ENCODE peak calls at places on chromosomes 7 and 10, in five cellular contexts. V is K562, A is breast epithelium, D is GM20000, G is GM10248. S is an unnamed sample.

GRCh38 chr7:157528785-157529341 is 192.1 kb downstream of the DNAJB6 start:
- DNase-seq in V (no peak), A (peak; percentile 22), D (no peak), G (no peak), S (peak; percentile 7)

GRCh38 chr10:31318382-31318853 is 598 bp upstream of the ZEB1 start:
- DNase-seq in V (peak; percentile 53), A (no peak), D (peak; percentile 88), G (peak; percentile 88), S (peak; percentile 78)

GRCh38 chr10:9608592-9608991 is 1409.1 kb upstream of the CELF2 start:
- DNase-seq in V (no peak), A (no peak), D (no peak), G (no peak), S (no peak)

GRCh38 chr7:7564323-7564780 is 2.3 kb upstream of the MIOS start:
- DNase-seq in V (no peak), A (no peak), D (no peak), G (no peak), S (no peak)

GRCh38 chr10:101777085-101777856 is 1.4 kb upstream of the FGF8 start:
- DNase-seq in V (no peak), A (no peak), D (no peak), G (no peak), S (no peak)

GRCh38 chr10:29994833-29995232 is 64.6 kb downstream of the JCAD start:
- DNase-seq in V (no peak), A (no peak), D (no peak), G (no peak), S (no peak)

GRCh38 chr7:98191668-98192431 is 19.4 kb upstream of the BHLHA15 start:
- DNase-seq in V (no peak), A (no peak), D (no peak), G (no peak), S (no peak)

GRCh38 chr7:6260291-6261183 is 11.9 kb downstream of the CYTH3 start:
- DNase-seq in V (no peak), A (no peak), D (no peak), G (no peak), S (no peak)

GRCh38 chr10:132446661-132447445 is 49.9 kb downstream of the PWWP2B start:
- DNase-seq in V (peak; percentile 46), A (no peak), D (peak; percentile 75), G (peak; percentile 59), S (peak; percentile 48)

GRCh38 chr10:97404044-97404443 is 2.9 kb upstream of the RRP12 start:
- DNase-seq in V (no peak), A (no peak), D (no peak), G (no peak), S (no peak)

GRCh38 chr10:21526952-21527633 is 1.6 kb upstream of the SKIDA1 start:
- DNase-seq in V (peak; percentile 68), A (peak; percentile 64), D (peak; percentile 73), G (peak; percentile 55), S (peak; percentile 52)

GRCh38 chr7:26291251-26291650 is 411 bp upstream of the SNX10 start:
- DNase-seq in V (no peak), A (no peak), D (no peak), G (no peak), S (no peak)

GRCh38 chr7:30727061-30727945 is 24.6 kb upstream of the INMT start:
- DNase-seq in V (no peak), A (no peak), D (no peak), G (no peak), S (no peak)

GRCh38 chr10:61389887-61390286 is 63.3 kb downstream of the TMEM26 start:
- DNase-seq in V (no peak), A (no peak), D (no peak), G (no peak), S (no peak)

GRCh38 chr10:131560166-131560565 is 248.6 kb upstream of the TCERG1L start:
- DNase-seq in V (no peak), A (no peak), D (no peak), G (no peak), S (no peak)

GRCh38 chr7:50474382-50475155 is 24.4 kb upstream of the FIGNL1 start:
- DNase-seq in V (no peak), A (no peak), D (no peak), G (no peak), S (no peak)

GRCh38 chr10:49139000-49139865 is 5.4 kb upstream of the FAM170B start:
- DNase-seq in V (no peak), A (no peak), D (no peak), G (peak; percentile 43), S (no peak)

GRCh38 chr7:22672892-22673637 is 53.9 kb upstream of the IL6 start:
- DNase-seq in V (no peak), A (no peak), D (no peak), G (no peak), S (no peak)

GRCh38 chr10:43809211-43809930 is 160.7 kb upstream of the ZNF32 start:
- DNase-seq in V (no peak), A (no peak), D (no peak), G (no peak), S (no peak)

GRCh38 chr10:32093650-32094049 is 37.4 kb upstream of the KIF5B start:
- DNase-seq in V (no peak), A (no peak), D (no peak), G (no peak), S (no peak)

GRCh38 chr7:69703099-69703498 is 104.8 kb downstream of the AUTS2 start:
- DNase-seq in V (no peak), A (no peak), D (no peak), G (no peak), S (no peak)

GRCh38 chr7:32941181-32941995 is 15.9 kb upstream of the FKBP9 start:
- DNase-seq in V (no peak), A (no peak), D (no peak), G (no peak), S (no peak)

GRCh38 chr7:107047902-107048782 is 3.6 kb downstream of the PRKAR2B start:
- DNase-seq in V (peak; percentile 63), A (no peak), D (no peak), G (no peak), S (no peak)
- TF ChIP-seq CTCF in V (peak; percentile 92), A (no peak), D (no peak), G (no peak), S (no peak)

DNA sequence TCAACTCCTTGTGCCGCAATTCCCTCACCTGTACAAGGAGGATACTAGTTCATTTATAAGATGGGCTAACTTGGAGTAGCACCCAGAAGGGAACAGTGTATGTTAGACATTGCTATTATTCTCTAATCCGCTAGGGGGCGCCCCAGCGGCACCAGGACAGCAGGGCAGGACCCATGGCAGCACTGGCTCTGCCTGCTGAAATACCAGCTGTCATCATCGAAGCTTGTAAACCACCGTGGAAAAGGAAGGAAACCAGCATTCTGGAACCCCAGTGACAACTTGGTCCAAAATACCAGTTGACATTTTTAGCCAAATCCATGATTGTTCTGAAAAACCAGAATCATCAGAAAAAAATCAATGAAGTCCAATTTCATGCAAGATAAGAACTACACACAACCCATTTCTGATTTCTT is 134.4 kb downstream of the ITGA8 start:
- DNase-seq in V (peak; percentile 71), A (no peak), D (peak; percentile 53), G (peak; percentile 39), S (no peak)
- TF ChIP-seq CTCF in V (peak; percentile 96), A (peak; percentile 42), D (peak; percentile 40), G (peak; percentile 53), S (no peak)

DNA sequence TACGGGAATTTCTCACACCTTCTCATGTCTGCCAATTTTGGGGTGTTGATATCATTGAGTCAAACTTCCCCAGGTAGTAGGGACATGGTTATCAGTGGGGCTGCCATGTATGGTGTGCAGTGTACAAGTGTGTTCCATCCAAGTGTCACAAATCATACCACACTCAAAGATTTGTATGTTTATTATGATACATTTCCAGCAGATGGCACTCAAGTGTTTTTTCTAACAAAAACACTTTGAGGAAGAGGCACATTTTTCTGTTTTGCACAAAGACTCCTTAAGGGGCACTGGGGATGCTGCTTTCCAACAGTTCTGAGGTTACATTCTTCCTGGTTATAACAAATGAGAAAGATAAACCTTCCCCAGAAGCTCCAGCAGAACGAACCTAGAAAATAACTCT is 414.5 kb downstream of the REEP3 start:
- DNase-seq in V (no peak), A (no peak), D (peak; percentile 8), G (no peak), S (no peak)
- TF ChIP-seq CTCF in V (peak; percentile 35), A (no peak), D (no peak), G (peak; percentile 20), S (no peak)

DNA sequence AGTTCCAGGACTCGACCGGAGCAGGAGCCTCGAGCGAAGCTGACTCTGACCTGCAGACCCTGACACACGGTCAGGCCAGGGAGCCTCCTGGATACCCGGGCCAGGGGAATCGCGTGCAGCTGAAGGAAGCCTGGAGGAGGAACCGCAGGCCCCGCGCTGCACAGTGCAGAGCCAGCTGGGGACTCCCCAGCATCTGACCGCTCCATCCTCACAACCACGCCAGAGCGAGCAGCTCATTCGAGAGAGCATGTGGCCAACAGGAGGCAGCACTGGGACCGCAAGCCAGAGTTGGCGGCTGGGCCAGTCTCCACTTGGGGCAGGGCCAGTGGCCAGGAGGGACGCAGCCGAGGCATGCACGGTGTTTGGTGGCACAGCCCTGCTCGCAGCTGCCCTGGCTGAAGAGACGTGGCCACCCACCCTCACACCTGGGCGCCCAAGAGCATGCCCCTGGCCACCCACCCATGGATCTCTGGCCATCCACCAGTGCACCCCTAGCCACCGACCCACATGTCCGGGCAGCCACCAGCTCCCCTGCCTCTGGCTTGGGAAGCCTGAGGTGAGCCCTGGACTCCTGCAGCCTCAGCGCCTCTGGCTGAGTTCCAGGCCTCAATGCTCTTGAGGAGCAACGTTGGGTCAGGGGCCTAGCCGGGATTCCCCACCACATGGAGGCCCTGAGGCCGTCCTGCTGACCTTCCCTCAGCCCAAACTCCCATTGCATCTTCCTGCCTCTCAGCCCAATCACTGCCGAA is 213.9 kb downstream of the ELFN1 start:
- DNase-seq in V (peak; percentile 58), A (no peak), D (no peak), G (no peak), S (no peak)
- TF ChIP-seq CTCF in V (peak; percentile 36), A (no peak), D (no peak), G (no peak), S (no peak)

GRCh38 chr7:156074982-156075615 is 262.8 kb upstream of the SHH start:
- DNase-seq in V (peak; percentile 71), A (no peak), D (no peak), G (no peak), S (no peak)
- TF ChIP-seq CTCF in V (peak; percentile 86), A (no peak), D (no peak), G (no peak), S (no peak)

GRCh38 chr10:20492447-20492846 is 404.7 kb downstream of the NEBL start:
- DNase-seq in V (no peak), A (no peak), D (no peak), G (no peak), S (no peak)

GRCh38 chr10:20494474-20494873 is 402.6 kb downstream of the NEBL start:
- DNase-seq in V (no peak), A (no peak), D (no peak), G (no peak), S (no peak)

GRCh38 chr10:20485554-20485953 is 411.6 kb downstream of the NEBL start:
- DNase-seq in V (no peak), A (no peak), D (no peak), G (no peak), S (no peak)

GRCh38 chr10:20486791-20487190 is 410.3 kb downstream of the NEBL start:
- DNase-seq in V (no peak), A (no peak), D (no peak), G (no peak), S (no peak)

GRCh38 chr10:20489961-20490360 is 407.1 kb downstream of the NEBL start:
- DNase-seq in V (no peak), A (no peak), D (no peak), G (no peak), S (no peak)
- TF ChIP-seq CTCF in V (no peak), A (no peak), D (no peak), G (no peak), S (no peak)

S was measured in activated B cell treated with CpG ODN at 0.5 μM for 24 hours.